ENCODE peak calls at places on chromosomes 5 and 9, in nine cellular contexts. One of them, this sample, is unnamed.
A peak's percentile ranks its signal among the peaks of the same experiment; 100 is the strongest.

GRCh38 chr9:117682955-117683710 is 21.1 kb upstream of the TLR4 start:
- DNase-seq in A549: no peak
- DNase-seq in tibial nerve: no peak
- DNase-seq in stomach: no peak
- DNase-seq in upper lobe of left lung: no peak
- DNase-seq in sigmoid colon: no peak
- DNase-seq in K562: no peak
- DNase-seq in ovary: no peak
- DNase-seq in SK-N-SH: no peak
- DNase-seq in this sample: no peak

GRCh38 chr9:113674436-113674835 is 201.7 kb upstream of the ZNF618 start:
- DNase-seq in A549: no peak
- DNase-seq in tibial nerve: no peak
- DNase-seq in stomach: no peak
- DNase-seq in upper lobe of left lung: no peak
- DNase-seq in sigmoid colon: no peak
- DNase-seq in K562: no peak
- DNase-seq in ovary: no peak
- DNase-seq in SK-N-SH: no peak
- DNase-seq in this sample: no peak

GRCh38 chr5:15885156-15885555 is 294.4 kb downstream of the MARCHF11 start:
- DNase-seq in A549: no peak
- DNase-seq in tibial nerve: peak; percentile 5
- DNase-seq in stomach: no peak
- DNase-seq in upper lobe of left lung: no peak
- DNase-seq in sigmoid colon: no peak
- DNase-seq in K562: no peak
- DNase-seq in ovary: no peak
- DNase-seq in SK-N-SH: no peak
- DNase-seq in this sample: no peak

GRCh38 chr5:8825161-8825757 is 720.6 kb downstream of the SEMA5A start:
- DNase-seq in A549: no peak
- DNase-seq in tibial nerve: no peak
- DNase-seq in stomach: no peak
- DNase-seq in upper lobe of left lung: no peak
- DNase-seq in sigmoid colon: no peak
- DNase-seq in K562: no peak
- DNase-seq in ovary: no peak
- DNase-seq in SK-N-SH: no peak
- DNase-seq in this sample: no peak

GRCh38 chr5:169668732-169669131 is 31.7 kb downstream of the DOCK2 start:
- DNase-seq in A549: peak; percentile 58
- DNase-seq in tibial nerve: no peak
- DNase-seq in stomach: no peak
- DNase-seq in upper lobe of left lung: no peak
- DNase-seq in sigmoid colon: no peak
- DNase-seq in K562: no peak
- DNase-seq in ovary: no peak
- DNase-seq in SK-N-SH: peak; percentile 75
- DNase-seq in this sample: no peak

GRCh38 chr5:174339130-174339529 is 293.6 kb downstream of the NSG2 start:
- DNase-seq in A549: no peak
- DNase-seq in tibial nerve: no peak
- DNase-seq in stomach: no peak
- DNase-seq in upper lobe of left lung: no peak
- DNase-seq in sigmoid colon: no peak
- DNase-seq in K562: no peak
- DNase-seq in ovary: no peak
- DNase-seq in SK-N-SH: no peak
- DNase-seq in this sample: no peak

GRCh38 chr9:109031241-109031640 is 17.9 kb upstream of the CTNNAL1 start:
- DNase-seq in A549: no peak
- DNase-seq in tibial nerve: no peak
- DNase-seq in stomach: no peak
- DNase-seq in upper lobe of left lung: no peak
- DNase-seq in sigmoid colon: no peak
- DNase-seq in K562: no peak
- DNase-seq in ovary: no peak
- DNase-seq in SK-N-SH: no peak
- DNase-seq in this sample: no peak

GRCh38 chr9:77440057-77440456 is 208.1 kb downstream of the GNA14 start:
- DNase-seq in A549: no peak
- DNase-seq in tibial nerve: no peak
- DNase-seq in stomach: no peak
- DNase-seq in upper lobe of left lung: peak; percentile 55
- DNase-seq in sigmoid colon: no peak
- DNase-seq in K562: no peak
- DNase-seq in ovary: no peak
- DNase-seq in SK-N-SH: peak; percentile 81
- DNase-seq in this sample: no peak

GRCh38 chr9:2824564-2824963 is 19.3 kb downstream of the PUM3 start:
- DNase-seq in A549: no peak
- DNase-seq in tibial nerve: no peak
- DNase-seq in stomach: no peak
- DNase-seq in upper lobe of left lung: no peak
- DNase-seq in sigmoid colon: no peak
- DNase-seq in K562: no peak
- DNase-seq in ovary: no peak
- DNase-seq in SK-N-SH: peak; percentile 24
- DNase-seq in this sample: no peak

GRCh38 chr9:76667521-76667957 is 96.7 kb upstream of the PCA3 start:
- DNase-seq in A549: no peak
- DNase-seq in tibial nerve: no peak
- DNase-seq in stomach: no peak
- DNase-seq in upper lobe of left lung: no peak
- DNase-seq in sigmoid colon: no peak
- DNase-seq in K562: peak; percentile 47
- DNase-seq in ovary: no peak
- DNase-seq in SK-N-SH: no peak
- DNase-seq in this sample: no peak

GRCh38 chr5:150801117-150801927 is 22.8 kb downstream of the SMIM3 start:
- DNase-seq in A549: peak; percentile 59
- DNase-seq in tibial nerve: peak; percentile 25
- DNase-seq in stomach: no peak
- DNase-seq in upper lobe of left lung: no peak
- DNase-seq in sigmoid colon: no peak
- DNase-seq in K562: peak; percentile 53
- DNase-seq in ovary: peak; percentile 28
- DNase-seq in SK-N-SH: peak; percentile 36
- DNase-seq in this sample: no peak

GRCh38 chr9:110842169-110842568 is 173.6 kb downstream of the MUSK start:
- DNase-seq in A549: no peak
- DNase-seq in tibial nerve: no peak
- DNase-seq in stomach: no peak
- DNase-seq in upper lobe of left lung: no peak
- DNase-seq in sigmoid colon: no peak
- DNase-seq in K562: no peak
- DNase-seq in ovary: no peak
- DNase-seq in SK-N-SH: no peak
- DNase-seq in this sample: no peak

GRCh38 chr9:3894764-3895163 is 369.0 kb upstream of the RFX3 start:
- DNase-seq in A549: no peak
- DNase-seq in tibial nerve: no peak
- DNase-seq in stomach: no peak
- DNase-seq in upper lobe of left lung: no peak
- DNase-seq in sigmoid colon: no peak
- DNase-seq in K562: no peak
- DNase-seq in ovary: no peak
- DNase-seq in SK-N-SH: no peak
- DNase-seq in this sample: no peak

GRCh38 chr5:178194026-178194425 is 6.9 kb upstream of the GMCL2 start:
- DNase-seq in A549: no peak
- DNase-seq in tibial nerve: no peak
- DNase-seq in stomach: no peak
- DNase-seq in upper lobe of left lung: no peak
- DNase-seq in sigmoid colon: no peak
- DNase-seq in K562: no peak
- DNase-seq in ovary: no peak
- DNase-seq in SK-N-SH: no peak
- DNase-seq in this sample: no peak

GRCh38 chr9:129910628-129911567 is 75.6 kb downstream of the USP20 start:
- DNase-seq in A549: peak; percentile 60
- DNase-seq in tibial nerve: peak; percentile 58
- DNase-seq in stomach: no peak
- DNase-seq in upper lobe of left lung: no peak
- DNase-seq in sigmoid colon: no peak
- DNase-seq in K562: peak; percentile 86
- DNase-seq in ovary: peak; percentile 27
- DNase-seq in SK-N-SH: no peak
- DNase-seq in this sample: no peak

GRCh38 chr9:124139001-124139400 is 118.7 kb upstream of the NEK6 start:
- DNase-seq in A549: no peak
- DNase-seq in tibial nerve: no peak
- DNase-seq in stomach: no peak
- DNase-seq in upper lobe of left lung: no peak
- DNase-seq in sigmoid colon: no peak
- DNase-seq in K562: no peak
- DNase-seq in ovary: no peak
- DNase-seq in SK-N-SH: no peak
- DNase-seq in this sample: no peak

GRCh38 chr5:174571662-174572397 is 152.6 kb upstream of the MSX2 start:
- DNase-seq in A549: peak; percentile 87
- DNase-seq in tibial nerve: peak; percentile 63
- DNase-seq in stomach: peak; percentile 49
- DNase-seq in upper lobe of left lung: no peak
- DNase-seq in sigmoid colon: peak; percentile 81
- DNase-seq in K562: no peak
- DNase-seq in ovary: peak; percentile 45
- DNase-seq in SK-N-SH: peak; percentile 45
- DNase-seq in this sample: no peak

GRCh38 chr5:40655138-40655537 is 24.6 kb upstream of the PTGER4 start:
- DNase-seq in A549: no peak
- DNase-seq in tibial nerve: no peak
- DNase-seq in stomach: no peak
- DNase-seq in upper lobe of left lung: no peak
- DNase-seq in sigmoid colon: no peak
- DNase-seq in K562: no peak
- DNase-seq in ovary: no peak
- DNase-seq in SK-N-SH: no peak
- DNase-seq in this sample: no peak
- TF ChIP-seq EP300 in A549: no peak
- TF ChIP-seq EP300 in tibial nerve: no peak
- TF ChIP-seq EP300 in stomach: no peak
- TF ChIP-seq EP300 in upper lobe of left lung: no peak
- TF ChIP-seq EP300 in sigmoid colon: no peak
- TF ChIP-seq EP300 in K562: no peak
- TF ChIP-seq EP300 in ovary: no peak
- TF ChIP-seq EP300 in SK-N-SH: no peak
- TF ChIP-seq EP300 in this sample: no peak

DNA sequence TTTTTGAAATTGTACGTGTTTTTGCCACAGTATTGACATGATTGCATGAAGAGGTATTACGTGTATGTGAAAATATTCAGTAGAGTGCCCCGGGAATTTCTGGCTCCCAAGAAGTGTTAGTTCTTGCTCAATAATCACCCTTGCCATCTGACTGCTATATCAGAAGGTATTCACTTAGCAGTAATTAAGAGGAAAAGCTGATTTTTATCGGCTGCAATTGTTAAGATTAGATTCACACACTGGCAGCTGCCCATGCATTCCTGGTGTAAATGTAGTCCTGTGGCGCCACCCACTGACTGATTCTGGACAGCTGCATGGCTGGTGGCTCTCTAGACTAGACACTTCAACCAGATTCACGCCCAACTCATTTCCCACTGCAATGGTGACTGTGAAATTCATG is 440.0 kb upstream of the ADAMTS16 start:
- DNase-seq in A549: no peak
- DNase-seq in tibial nerve: peak; percentile 80
- DNase-seq in stomach: no peak
- DNase-seq in upper lobe of left lung: no peak
- DNase-seq in sigmoid colon: no peak
- DNase-seq in K562: peak; percentile 10
- DNase-seq in ovary: no peak
- DNase-seq in SK-N-SH: peak; percentile 8
- DNase-seq in this sample: peak; percentile 74
- TF ChIP-seq CTCF in A549: peak; percentile 13
- TF ChIP-seq CTCF in tibial nerve: peak; percentile 53
- TF ChIP-seq CTCF in stomach: no peak
- TF ChIP-seq CTCF in upper lobe of left lung: peak; percentile 23
- TF ChIP-seq CTCF in sigmoid colon: no peak
- TF ChIP-seq CTCF in K562: peak; percentile 32
- TF ChIP-seq CTCF in ovary: no peak
- TF ChIP-seq CTCF in SK-N-SH: peak; percentile 88
- TF ChIP-seq CTCF in this sample: peak; percentile 15

DNA sequence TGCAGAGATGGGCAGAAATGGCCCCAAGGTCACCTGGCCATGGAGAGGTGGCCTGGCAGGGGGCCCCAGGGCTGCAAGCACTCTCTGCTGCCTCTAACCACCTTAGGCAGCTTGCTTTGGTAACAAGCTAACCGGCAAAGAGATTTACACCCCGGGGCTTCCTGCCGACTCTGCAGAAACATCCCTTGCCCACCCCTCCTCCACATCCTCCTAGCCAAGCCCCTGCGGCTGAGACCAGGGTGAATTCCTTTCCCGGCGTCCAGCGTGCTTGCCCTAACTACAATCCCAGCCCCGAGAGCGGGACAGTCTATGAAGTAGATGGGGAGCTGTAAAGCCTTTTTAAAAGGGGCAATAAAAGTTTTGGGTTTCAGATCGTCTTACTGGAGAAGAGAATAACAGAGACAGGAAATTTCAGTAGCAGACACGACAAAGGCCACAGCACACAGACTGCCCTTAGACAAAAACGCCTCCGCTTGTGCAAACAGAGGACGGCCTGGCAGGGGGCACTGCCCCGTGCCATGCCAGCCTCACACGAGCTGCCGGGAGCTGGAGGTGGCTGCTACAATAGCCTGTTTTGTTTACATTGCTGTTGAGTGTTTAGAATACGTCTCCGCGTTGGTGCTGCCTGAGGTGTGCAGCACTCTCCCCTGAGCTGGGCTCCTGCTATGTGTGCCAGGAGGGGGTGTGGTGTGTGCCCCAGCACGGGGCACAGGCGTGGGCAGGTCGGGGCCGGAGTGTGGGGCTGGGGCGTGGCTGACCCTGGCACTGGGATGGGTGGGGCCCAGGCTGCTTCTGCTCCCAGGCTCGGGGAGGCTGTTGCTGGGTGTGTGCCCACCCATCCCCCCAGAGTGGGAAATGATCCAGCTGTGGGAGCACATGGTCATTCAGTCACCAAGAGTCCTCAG is 15.3 kb downstream of the MYMK start:
- DNase-seq in A549: no peak
- DNase-seq in tibial nerve: no peak
- DNase-seq in stomach: peak; percentile 68
- DNase-seq in upper lobe of left lung: peak; percentile 79
- DNase-seq in sigmoid colon: no peak
- DNase-seq in K562: no peak
- DNase-seq in ovary: no peak
- DNase-seq in SK-N-SH: peak; percentile 67
- DNase-seq in this sample: no peak
- H3K27ac ChIP-seq in A549: no peak overlapping the region
- H3K27ac ChIP-seq in tibial nerve: peak overlapping the region; percentile 60
- H3K27ac ChIP-seq in stomach: peak overlapping the region; percentile 7
- H3K27ac ChIP-seq in upper lobe of left lung: no peak overlapping the region
- H3K27ac ChIP-seq in sigmoid colon: no peak overlapping the region
- H3K27ac ChIP-seq in K562: no peak overlapping the region
- H3K27ac ChIP-seq in ovary: no peak overlapping the region
- H3K27ac ChIP-seq in SK-N-SH: peak overlapping the region; percentile 62
- H3K27ac ChIP-seq in this sample: no peak overlapping the region

DNA sequence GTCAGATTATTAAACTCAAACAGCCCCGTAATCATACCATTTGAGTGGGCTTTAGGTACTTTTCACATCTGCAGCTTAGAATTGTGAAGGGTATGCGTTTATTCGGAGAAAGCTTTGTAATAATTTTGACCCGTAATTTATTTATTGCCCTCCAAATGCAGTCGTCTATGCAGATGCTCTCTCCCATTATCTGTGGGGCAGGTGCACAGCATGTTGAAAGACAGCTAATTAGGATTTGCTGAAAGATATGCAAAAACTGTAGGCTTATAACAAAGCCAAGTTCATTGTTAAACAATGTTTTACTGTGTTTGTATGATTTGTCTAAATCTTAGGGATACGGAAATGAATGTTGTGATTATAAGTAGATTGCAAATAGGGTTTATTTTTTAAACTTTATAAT is 165.1 kb downstream of the PBX3 start:
- DNase-seq in A549: no peak
- DNase-seq in tibial nerve: no peak
- DNase-seq in stomach: no peak
- DNase-seq in upper lobe of left lung: no peak
- DNase-seq in sigmoid colon: no peak
- DNase-seq in K562: no peak
- DNase-seq in ovary: no peak
- DNase-seq in SK-N-SH: no peak
- DNase-seq in this sample: no peak
- TF ChIP-seq EP300 in A549: no peak
- TF ChIP-seq EP300 in tibial nerve: no peak
- TF ChIP-seq EP300 in stomach: no peak
- TF ChIP-seq EP300 in upper lobe of left lung: no peak
- TF ChIP-seq EP300 in sigmoid colon: no peak
- TF ChIP-seq EP300 in K562: no peak
- TF ChIP-seq EP300 in ovary: no peak
- TF ChIP-seq EP300 in SK-N-SH: no peak
- TF ChIP-seq EP300 in this sample: no peak